ENCODE peak calls at places on chromosomes 5 and 9, in four cellular contexts. One of them, this sample, is unnamed.

GRCh38 chr9:33172256-33172678 is 5.1 kb upstream of the B4GALT1 start:
- DNase-seq in WTC11: no peak
- DNase-seq in K562: no peak
- DNase-seq in SK-N-SH: no peak
- DNase-seq in this sample: peak; percentile 79

GRCh38 chr5:138974227-138975063 is 99.3 kb upstream of the LRRTM2 start:
- DNase-seq in K562: no peak
- DNase-seq in WTC11: no peak
- DNase-seq in SK-N-SH: no peak
- DNase-seq in this sample: no peak

GRCh38 chr9:90645721-90646120 is 3.1 kb upstream of the DIRAS2 start:
- DNase-seq in WTC11: no peak
- DNase-seq in SK-N-SH: no peak
- DNase-seq in K562: no peak
- DNase-seq in this sample: no peak

GRCh38 chr5:69335341-69335975 is 2.9 kb upstream of the CCDC125 start:
- DNase-seq in K562: no peak
- DNase-seq in SK-N-SH: no peak
- DNase-seq in WTC11: no peak
- DNase-seq in this sample: no peak

GRCh38 chr9:137383453-137384115 is 39.4 kb downstream of the EXD3 start:
- DNase-seq in WTC11: peak; percentile 15
- DNase-seq in K562: no peak
- DNase-seq in SK-N-SH: no peak
- DNase-seq in this sample: no peak

GRCh38 chr9:109591691-109592090 is 93.6 kb upstream of the PTPN3 start:
- DNase-seq in WTC11: no peak
- DNase-seq in K562: no peak
- DNase-seq in SK-N-SH: no peak
- DNase-seq in this sample: no peak

GRCh38 chr9:36584626-36585460 is 12.1 kb downstream of the MELK start:
- DNase-seq in WTC11: no peak
- DNase-seq in K562: no peak
- DNase-seq in SK-N-SH: no peak
- DNase-seq in this sample: no peak

GRCh38 chr9:304519-305185 is 90.0 kb downstream of the DOCK8 start:
- DNase-seq in K562: no peak
- DNase-seq in SK-N-SH: no peak
- DNase-seq in WTC11: peak; percentile 13
- DNase-seq in this sample: no peak

GRCh38 chr5:80231243-80231642 is 24.6 kb downstream of the SERINC5 start:
- DNase-seq in WTC11: no peak
- DNase-seq in K562: no peak
- DNase-seq in SK-N-SH: no peak
- DNase-seq in this sample: no peak

GRCh38 chr5:69528015-69528414 is 32.0 kb upstream of the GTF2H2C start:
- DNase-seq in SK-N-SH: no peak
- DNase-seq in K562: no peak
- DNase-seq in WTC11: no peak
- DNase-seq in this sample: no peak

GRCh38 chr9:92716557-92716956 is 46.6 kb upstream of the IPPK start:
- DNase-seq in K562: peak; percentile 79
- DNase-seq in SK-N-SH: peak; percentile 90
- DNase-seq in WTC11: peak; percentile 97
- DNase-seq in this sample: peak; percentile 47

GRCh38 chr5:176870110-176870591 is 29.0 kb downstream of the HK3 start:
- DNase-seq in WTC11: peak; percentile 83
- DNase-seq in K562: peak; percentile 85
- DNase-seq in SK-N-SH: peak; percentile 84
- DNase-seq in this sample: peak; percentile 51

GRCh38 chr9:112025886-112026285 is 129.3 kb downstream of the UGCG start:
- DNase-seq in WTC11: no peak
- DNase-seq in SK-N-SH: no peak
- DNase-seq in K562: no peak
- DNase-seq in this sample: no peak

GRCh38 chr5:171415115-171415730 is 4.2 kb upstream of the FGF18 start:
- DNase-seq in WTC11: no peak
- DNase-seq in K562: no peak
- DNase-seq in SK-N-SH: no peak
- DNase-seq in this sample: no peak

GRCh38 chr9:132094314-132094791 is 14.7 kb upstream of the MED27 start:
- DNase-seq in WTC11: no peak
- DNase-seq in K562: no peak
- DNase-seq in SK-N-SH: no peak
- DNase-seq in this sample: no peak

GRCh38 chr9:81609782-81610738 is 79.3 kb downstream of the TLE1 start:
- DNase-seq in WTC11: no peak
- DNase-seq in SK-N-SH: no peak
- DNase-seq in K562: no peak
- DNase-seq in this sample: peak; percentile 94

GRCh38 chr5:175688352-175689146 is 30.7 kb downstream of the HRH2 start:
- DNase-seq in WTC11: no peak
- DNase-seq in K562: no peak
- DNase-seq in SK-N-SH: no peak
- DNase-seq in this sample: no peak

GRCh38 chr9:123925820-123926219 is 4.1 kb downstream of the DENND1A start:
- DNase-seq in SK-N-SH: no peak
- DNase-seq in K562: no peak
- DNase-seq in WTC11: no peak
- DNase-seq in this sample: peak; percentile 20

GRCh38 chr5:107801061-107801460 is 130.3 kb upstream of the EFNA5 start:
- DNase-seq in WTC11: no peak
- DNase-seq in K562: no peak
- DNase-seq in SK-N-SH: no peak
- DNase-seq in this sample: no peak

GRCh38 chr5:158856295-158856694 is 243.4 kb downstream of the EBF1 start:
- DNase-seq in K562: no peak
- DNase-seq in WTC11: no peak
- DNase-seq in SK-N-SH: no peak
- DNase-seq in this sample: no peak

GRCh38 chr9:109450346-109450745 is 47.8 kb downstream of the PTPN3 start:
- DNase-seq in K562: no peak
- DNase-seq in WTC11: no peak
- DNase-seq in SK-N-SH: no peak
- DNase-seq in this sample: no peak

GRCh38 chr5:79795764-79796398 is 106.2 kb downstream of the CMYA5 start:
- DNase-seq in SK-N-SH: no peak
- DNase-seq in WTC11: no peak
- DNase-seq in K562: peak; percentile 61
- DNase-seq in this sample: no peak

GRCh38 chr5:1139366-1139765 is 27.5 kb upstream of the SLC12A7 start:
- DNase-seq in SK-N-SH: no peak
- DNase-seq in K562: no peak
- DNase-seq in WTC11: no peak
- DNase-seq in this sample: no peak

GRCh38 chr5:168683247-168683926 is 104.2 kb upstream of the PANK3 start:
- DNase-seq in WTC11: no peak
- DNase-seq in K562: peak; percentile 37
- DNase-seq in SK-N-SH: no peak
- DNase-seq in this sample: no peak

GRCh38 chr9:98943682-98944129 is at the start of gene COL15A1:
- DNase-seq in SK-N-SH: peak; percentile 69
- DNase-seq in K562: peak; percentile 86
- DNase-seq in WTC11: peak; percentile 64
- DNase-seq in this sample: no peak
- TF ChIP-seq FOXJ3 in SK-N-SH: no peak
- TF ChIP-seq FOXJ3 in K562: no peak
- TF ChIP-seq FOXJ3 in WTC11: no peak
- TF ChIP-seq FOXJ3 in this sample: no peak

DNA sequence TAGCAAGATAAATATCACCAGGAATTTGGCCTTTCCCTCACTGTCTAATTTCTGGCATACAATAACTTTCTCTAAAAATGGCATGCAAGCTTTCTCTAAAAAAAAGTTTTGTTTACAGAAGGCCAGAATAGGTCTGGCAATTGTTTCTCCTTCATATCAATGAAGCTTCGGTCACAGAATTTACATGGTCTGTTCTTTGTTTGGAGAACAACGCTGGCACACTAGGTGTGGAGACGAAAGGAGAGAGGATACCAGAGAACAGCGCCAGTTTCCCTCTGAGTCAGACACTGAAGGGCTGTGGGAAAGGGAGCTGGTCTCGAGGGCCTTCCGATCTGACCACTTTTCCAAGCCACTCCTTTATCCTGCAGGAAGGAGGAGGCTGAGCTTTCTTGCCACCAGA is 60.1 kb upstream of the ITGA1 start:
- DNase-seq in K562: no peak
- DNase-seq in SK-N-SH: no peak
- DNase-seq in WTC11: no peak
- DNase-seq in this sample: no peak
- TF ChIP-seq FOXJ3 in K562: no peak
- TF ChIP-seq FOXJ3 in SK-N-SH: no peak
- TF ChIP-seq FOXJ3 in WTC11: no peak
- TF ChIP-seq FOXJ3 in this sample: no peak

DNA sequence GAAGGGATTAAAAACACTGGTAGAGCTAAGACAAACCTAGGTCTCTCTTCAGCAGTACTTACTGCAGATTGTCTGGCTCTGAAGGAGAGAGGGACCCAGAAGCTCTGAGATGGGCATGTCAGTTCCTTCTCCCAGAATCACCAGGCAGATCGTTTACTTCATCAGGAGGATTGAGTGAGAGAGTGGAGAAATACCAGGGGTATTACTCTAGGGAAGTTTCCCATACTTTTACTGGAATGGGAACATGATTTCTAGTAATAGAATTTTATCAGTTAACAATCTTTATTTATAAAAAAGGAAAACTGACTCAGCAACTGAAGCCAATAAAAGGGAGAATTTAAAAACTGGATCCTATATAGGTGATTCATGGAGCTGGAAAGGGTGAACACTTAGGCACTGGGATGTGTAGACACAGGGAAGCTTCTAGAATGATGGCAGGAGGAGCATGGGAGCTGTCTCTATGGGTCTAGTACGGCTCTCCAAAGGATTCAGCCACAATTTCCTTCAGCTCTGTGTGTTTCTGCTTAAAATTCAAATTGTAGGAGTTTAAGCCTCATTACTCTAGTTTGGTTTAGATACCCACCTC is 139.5 kb downstream of the MACIR start:
- DNase-seq in SK-N-SH: no peak
- DNase-seq in K562: no peak
- DNase-seq in WTC11: no peak
- DNase-seq in this sample: no peak
- TF ChIP-seq FOXJ3 in SK-N-SH: no peak
- TF ChIP-seq FOXJ3 in K562: no peak
- TF ChIP-seq FOXJ3 in WTC11: no peak
- TF ChIP-seq FOXJ3 in this sample: no peak

GRCh38 chr9:120617637-120617979 is 37.6 kb upstream of the CDK5RAP2 start:
- DNase-seq in SK-N-SH: no peak
- DNase-seq in K562: no peak
- DNase-seq in WTC11: no peak
- DNase-seq in this sample: peak; percentile 24
- TF ChIP-seq FOXJ3 in SK-N-SH: no peak
- TF ChIP-seq FOXJ3 in K562: no peak
- TF ChIP-seq FOXJ3 in WTC11: no peak
- TF ChIP-seq FOXJ3 in this sample: no peak

DNA sequence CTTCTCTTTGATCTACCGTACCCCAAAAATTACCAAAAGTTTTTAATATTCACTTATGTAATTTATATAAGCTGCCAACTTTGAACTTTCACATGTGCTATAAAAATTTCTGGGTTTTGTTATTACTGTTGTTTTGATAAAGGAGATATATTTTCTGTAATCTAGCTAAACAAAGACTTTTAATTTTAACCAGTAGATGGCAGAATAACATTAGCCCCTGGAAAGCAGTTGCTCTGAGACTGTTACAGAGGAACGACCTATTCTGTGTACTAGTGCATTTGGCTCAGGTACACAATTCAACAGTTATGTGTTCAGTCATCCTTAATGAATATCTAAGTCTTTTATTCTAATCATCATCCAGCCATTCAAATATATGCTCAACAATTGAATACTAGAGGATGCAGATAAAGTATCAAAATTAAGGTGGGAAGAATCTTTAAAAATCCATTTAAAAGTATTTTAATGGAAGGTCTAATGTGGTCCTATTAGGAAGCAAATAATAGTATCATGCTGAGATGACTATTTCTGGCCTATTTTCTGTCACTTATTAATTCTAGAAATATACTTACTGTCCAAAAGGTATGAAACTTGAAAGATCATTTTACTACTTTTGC is 8.6 kb downstream of the KLHL9 start:
- DNase-seq in WTC11: no peak
- DNase-seq in K562: no peak
- DNase-seq in SK-N-SH: peak; percentile 45
- DNase-seq in this sample: peak; percentile 39
- TF ChIP-seq FOXJ3 in WTC11: no peak
- TF ChIP-seq FOXJ3 in K562: no peak
- TF ChIP-seq FOXJ3 in SK-N-SH: no peak
- TF ChIP-seq FOXJ3 in this sample: no peak